ENCODE peak calls at places on chromosomes 11 and 22, in four cellular contexts. N is ascending aorta, E is AG04450, F is uterus. Q is an unnamed sample.
A peak's percentile ranks its signal among the peaks of the same experiment; 100 is the strongest.

GRCh38 chr11:2525166-2525861 is 80.5 kb downstream of the KCNQ1 start:
- DNase-seq in N (peak; percentile 58), E (no peak), F (peak; percentile 12), Q (no peak)

GRCh38 chr22:37575490-37576003 is 4.3 kb downstream of the LGALS2 start:
- DNase-seq in N (no peak), E (no peak), F (no peak), Q (no peak)

GRCh38 chr11:13776134-13776815 is 107.8 kb downstream of the FAR1 start:
- DNase-seq in N (no peak), E (no peak), F (no peak), Q (no peak)

GRCh38 chr11:2577071-2578005 is 122.5 kb downstream of the KCNQ1OT1 start:
- DNase-seq in N (peak; percentile 46), E (no peak), F (no peak), Q (no peak)

GRCh38 chr11:725624-726202 is 19.7 kb downstream of the EPS8L2 start:
- DNase-seq in N (no peak), E (no peak), F (no peak), Q (no peak)

GRCh38 chr11:134289167-134289566 is 13.0 kb downstream of the GLB1L3 start:
- DNase-seq in N (no peak), E (no peak), F (no peak), Q (no peak)

GRCh38 chr11:12761029-12761428 is 86.8 kb downstream of the TEAD1 start:
- DNase-seq in N (no peak), E (peak; percentile 18), F (no peak), Q (no peak)

GRCh38 chr11:69922015-69922595 is 102.9 kb upstream of the FGF3 start:
- DNase-seq in N (peak; percentile 62), E (no peak), F (peak; percentile 18), Q (no peak)

GRCh38 chr11:104705475-104706195 is 192.6 kb downstream of the CASP12 start:
- DNase-seq in N (peak; percentile 64), E (no peak), F (no peak), Q (peak; percentile 16)

GRCh38 chr11:65777821-65778361 is 2.9 kb downstream of the AP5B1 start:
- DNase-seq in N (peak; percentile 61), E (no peak), F (no peak), Q (no peak)

GRCh38 chr11:123132881-123133280 is 62.2 kb downstream of the CLMP start:
- DNase-seq in N (no peak), E (no peak), F (no peak), Q (no peak)

GRCh38 chr22:42937164-42937854 is 77.6 kb downstream of the PACSIN2 start:
- DNase-seq in N (peak; percentile 91), E (no peak), F (peak; percentile 34), Q (peak; percentile 29)

GRCh38 chr11:73203322-73203721 is 14.8 kb upstream of the P2RY2 start:
- DNase-seq in N (peak; percentile 19), E (no peak), F (peak; percentile 1), Q (no peak)

GRCh38 chr11:12008790-12009616 is 577 bp upstream of the DKK3 start:
- DNase-seq in N (peak; percentile 80), E (no peak), F (peak; percentile 41), Q (no peak)

GRCh38 chr11:116578971-116579687 is 193.7 kb downstream of the BUD13 start:
- DNase-seq in N (no peak), E (no peak), F (peak; percentile 26), Q (no peak)

GRCh38 chr11:6608726-6609501 is 3.1 kb downstream of the TAF10 start:
- DNase-seq in N (peak; percentile 76), E (no peak), F (no peak), Q (no peak)

DNA sequence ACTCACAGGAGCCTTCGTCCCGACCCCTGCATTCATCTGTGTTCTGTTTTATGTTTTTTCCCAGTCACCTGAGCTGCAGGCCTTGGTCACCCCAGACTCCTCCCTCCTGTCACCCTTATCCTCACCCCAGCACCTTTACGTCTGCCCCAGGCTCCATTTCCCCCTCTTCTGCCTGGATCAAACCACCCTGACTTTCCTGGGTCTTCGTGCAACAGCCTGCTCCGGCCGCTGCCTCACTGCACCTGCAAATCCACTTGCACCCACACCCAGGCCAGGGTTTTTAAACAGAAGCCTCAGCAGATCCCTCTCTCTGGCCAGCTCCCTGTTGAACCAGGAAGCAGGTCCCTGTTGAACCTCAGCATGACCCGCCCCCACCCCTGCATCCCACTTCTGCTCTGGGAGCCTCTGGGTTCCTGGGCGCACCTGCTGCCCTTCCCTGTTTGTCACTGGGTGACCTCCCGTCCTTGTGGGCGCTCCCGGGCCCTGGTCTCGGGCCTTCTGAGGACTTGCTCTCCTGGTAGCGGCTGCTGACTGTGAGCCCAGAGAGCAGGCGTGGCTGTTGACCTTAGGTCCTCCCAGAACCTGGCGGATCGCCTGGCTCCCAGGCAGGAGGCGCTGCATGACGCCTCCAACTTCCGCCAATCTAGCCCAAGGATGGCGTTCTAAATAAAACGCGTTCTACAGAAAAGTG is 12.8 kb downstream of the MAPK8IP2 start:
- DNase-seq in N (no peak), E (no peak), F (no peak), Q (no peak)
- TF ChIP-seq CTCF in N (no peak), E (no peak), F (no peak), Q (no peak)

GRCh38 chr22:17773606-17774205 is 563 bp downstream of the BID start:
- DNase-seq in N (no peak), E (no peak), F (peak; percentile 30), Q (no peak)

GRCh38 chr22:17774928-17775675 is 833 bp upstream of the BID start:
- DNase-seq in N (no peak), E (no peak), F (no peak), Q (no peak)

GRCh38 chr22:17774206-17774927 is at the start of gene BID:
- DNase-seq in N (no peak), E (no peak), F (peak; percentile 28), Q (no peak)

GRCh38 chr22:17772249-17772962 is 1.9 kb downstream of the BID start:
- DNase-seq in N (no peak), E (no peak), F (no peak), Q (no peak)

GRCh38 chr22:17772963-17773605 is 1.2 kb downstream of the BID start:
- DNase-seq in N (no peak), E (no peak), F (no peak), Q (no peak)
- H3K4me3 ChIP-seq in N (peak overlapping the region; percentile 96), E (peak overlapping the region; percentile 73), F (peak overlapping the region; percentile 63), Q (peak overlapping the region; percentile 55)

GRCh38 chr11:36577859-36578258 is 10.1 kb downstream of the RAG1 start:
- DNase-seq in N (no peak), E (no peak), F (no peak), Q (peak; percentile 16)

GRCh38 chr11:36586543-36586942 is 7.8 kb upstream of the IFTAP start:
- DNase-seq in N (no peak), E (no peak), F (no peak), Q (no peak)

GRCh38 chr11:36578458-36578857 is 10.7 kb downstream of the RAG1 start:
- DNase-seq in N (no peak), E (no peak), F (no peak), Q (no peak)

GRCh38 chr11:36581536-36581935 is 12.8 kb upstream of the IFTAP start:
- DNase-seq in N (no peak), E (no peak), F (no peak), Q (no peak)

DNA sequence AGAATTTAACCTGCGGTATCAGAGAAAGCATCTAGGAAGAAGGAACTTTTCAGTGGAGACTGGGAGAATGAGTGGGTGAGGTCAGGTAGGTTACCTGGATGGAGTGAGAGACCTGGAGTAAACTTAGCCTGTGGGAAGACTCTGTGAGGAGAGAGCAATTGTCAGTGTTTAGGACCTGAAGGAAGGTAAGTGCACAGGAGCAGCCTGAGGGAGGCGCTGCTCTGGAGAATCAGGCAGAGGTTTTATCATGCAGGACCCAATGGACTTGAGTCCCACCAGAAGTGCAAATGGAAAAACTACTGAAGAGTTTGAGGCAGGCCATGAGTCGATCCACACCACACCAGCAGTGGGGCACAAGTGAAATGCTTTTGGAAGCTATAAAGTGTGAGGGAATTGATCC is 10.6 kb upstream of the IFTAP start:
- DNase-seq in N (no peak), E (no peak), F (no peak), Q (no peak)
- TF ChIP-seq CTCF in N (no peak), E (no peak), F (no peak), Q (no peak)

GRCh38 chr22:39238124-39238466 is 6.7 kb downstream of the PDGFB start:
- DNase-seq in N (no peak), E (no peak), F (no peak), Q (no peak)
- H3K4me3 ChIP-seq in N (no peak overlapping the region), E (no peak overlapping the region), F (no peak overlapping the region), Q (no peak overlapping the region)